ENCODE peak calls at places on chromosomes 2 and 18, in four cellular contexts. F, S, N and Z are unnamed samples.
A peak's percentile ranks its signal among the peaks of the same experiment; 100 is the strongest.

GRCh38 chr18:34031810-34032209 is 192.9 kb downstream of the NOL4 start:
- DNase-seq in F (no peak), S (no peak), N (no peak), Z (no peak)

GRCh38 chr2:111028720-111029119 is 92.0 kb upstream of the BCL2L11 start:
- DNase-seq in F (peak; percentile 21), S (no peak), N (peak; percentile 13), Z (peak; percentile 23)

GRCh38 chr2:146762786-146763185 is 1082.0 kb upstream of the ACVR2A start:
- DNase-seq in F (no peak), S (no peak), N (no peak), Z (no peak)

GRCh38 chr2:239359194-239359912 is 41.5 kb downstream of the HDAC4 start:
- DNase-seq in F (no peak), S (no peak), N (no peak), Z (no peak)

GRCh38 chr2:36878429-36878828 is 87.9 kb downstream of the STRN start:
- DNase-seq in F (no peak), S (no peak), N (no peak), Z (no peak)

GRCh38 chr2:69151974-69152373 is 139.0 kb downstream of the ANTXR1 start:
- DNase-seq in F (no peak), S (no peak), N (no peak), Z (no peak)

GRCh38 chr2:66665124-66665984 is 230.4 kb downstream of the MEIS1 start:
- DNase-seq in F (no peak), S (no peak), N (no peak), Z (no peak)

GRCh38 chr2:196453613-196454047 is 185.9 kb upstream of the CCDC150 start:
- DNase-seq in F (peak; percentile 47), S (peak; percentile 14), N (peak; percentile 38), Z (peak; percentile 36)

GRCh38 chr2:85145116-85145820 is 12.1 kb downstream of the TCF7L1 start:
- DNase-seq in F (no peak), S (no peak), N (no peak), Z (no peak)

GRCh38 chr2:191679818-191680600 is 2.1 kb downstream of the NABP1 start:
- DNase-seq in F (peak; percentile 78), S (no peak), N (no peak), Z (no peak)

GRCh38 chr2:112601754-112602153 is 17.3 kb downstream of the CHCHD5 start:
- DNase-seq in F (no peak), S (no peak), N (no peak), Z (no peak)

GRCh38 chr2:236863729-236864126 is 222.0 kb upstream of the COPS8 start:
- DNase-seq in F (no peak), S (no peak), N (no peak), Z (no peak)